ENCODE peak calls at places on chromosome 1, in nine cellular contexts. P is SK-N-SH, H is fibroblast of lung, O is mucosa of descending colon, T is body of pancreas, A is trophoblast cell, B is IMR-90, D is breast epithelium, L is mesenchymal stem cell. I is an unnamed sample.

GRCh38 chr1:40532844-40533424 is 1.5 kb downstream of the ZNF684 start:
- DNase-seq in P (peak; percentile 60), H (peak; percentile 49), O (peak; percentile 54), T (no peak), A (peak; percentile 64), B (peak; percentile 55), D (no peak), L (peak; percentile 67), I (peak; percentile 54)

GRCh38 chr1:158527190-158527815 is 26.9 kb downstream of the OR6Y1 start:
- DNase-seq in P (peak; percentile 1), H (peak; percentile 17), O (peak; percentile 1), T (no peak), A (peak; percentile 45), B (peak; percentile 27), D (no peak), L (peak; percentile 38), I (peak; percentile 27)

GRCh38 chr1:82582347-82582746 is 781.6 kb downstream of the ADGRL2 start:
- DNase-seq in P (no peak), H (no peak), O (no peak), T (no peak), A (no peak), B (no peak), D (no peak), L (no peak), I (no peak)

GRCh38 chr1:17676387-17677060 is 78.6 kb upstream of the ACTL8 start:
- DNase-seq in P (no peak), H (no peak), O (no peak), T (no peak), A (no peak), B (no peak), D (no peak), L (no peak), I (no peak)

GRCh38 chr1:215160351-215160750 is 77.8 kb downstream of the KCNK2 start:
- DNase-seq in P (no peak), H (peak; percentile 47), O (no peak), T (no peak), A (no peak), B (peak; percentile 86), D (no peak), L (peak; percentile 11), I (no peak)

GRCh38 chr1:229258031-229258850 is 12.7 kb upstream of the RAB4A start:
- DNase-seq in P (peak; percentile 69), H (peak; percentile 42), O (peak; percentile 86), T (peak; percentile 76), A (peak; percentile 83), B (peak; percentile 72), D (peak; percentile 60), L (peak; percentile 71), I (peak; percentile 76)

GRCh38 chr1:46533179-46533864 is 18.1 kb downstream of the KNCN start:
- DNase-seq in P (peak; percentile 77), H (peak; percentile 63), O (peak; percentile 19), T (peak; percentile 24), A (peak; percentile 40), B (peak; percentile 26), D (no peak), L (peak; percentile 36), I (no peak)

GRCh38 chr1:203649551-203650011 is 22.9 kb downstream of the ATP2B4 start:
- DNase-seq in P (no peak), H (no peak), O (no peak), T (no peak), A (peak; percentile 36), B (no peak), D (no peak), L (peak; percentile 62), I (no peak)

GRCh38 chr1:49048188-49048587 is 271.5 kb upstream of the BEND5 start:
- DNase-seq in P (peak; percentile 47), H (no peak), O (no peak), T (no peak), A (no peak), B (no peak), D (no peak), L (no peak), I (no peak)

GRCh38 chr1:22922640-22923039 is 50.0 kb downstream of the LACTBL1 start:
- DNase-seq in P (no peak), H (peak; percentile 26), O (no peak), T (no peak), A (no peak), B (peak; percentile 43), D (no peak), L (peak; percentile 17), I (no peak)

GRCh38 chr1:194698908-194699318 is 1512.5 kb upstream of the B3GALT2 start:
- DNase-seq in P (peak; percentile 11), H (no peak), O (no peak), T (no peak), A (no peak), B (peak; percentile 42), D (no peak), L (no peak), I (no peak)

GRCh38 chr1:185719021-185719420 is 15.2 kb upstream of the HMCN1 start:
- DNase-seq in P (no peak), H (peak; percentile 97), O (no peak), T (peak; percentile 15), A (no peak), B (peak; percentile 92), D (peak; percentile 30), L (peak; percentile 58), I (peak; percentile 20)

GRCh38 chr1:12528021-12528852 is 89.8 kb downstream of the DHRS3 start:
- DNase-seq in P (no peak), H (peak; percentile 56), O (peak; percentile 96), T (peak; percentile 98), A (peak; percentile 18), B (peak; percentile 45), D (peak; percentile 65), L (peak; percentile 58), I (peak; percentile 92)

GRCh38 chr1:154170547-154171221 is 15.8 kb upstream of the NUP210L start:
- DNase-seq in P (no peak), H (no peak), O (no peak), T (no peak), A (no peak), B (no peak), D (no peak), L (no peak), I (no peak)

GRCh38 chr1:163202833-163203451 is at the start of gene RGS5:
- DNase-seq in P (peak; percentile 73), H (peak; percentile 74), O (no peak), T (no peak), A (peak; percentile 14), B (peak; percentile 40), D (no peak), L (peak; percentile 45), I (no peak)

DNA sequence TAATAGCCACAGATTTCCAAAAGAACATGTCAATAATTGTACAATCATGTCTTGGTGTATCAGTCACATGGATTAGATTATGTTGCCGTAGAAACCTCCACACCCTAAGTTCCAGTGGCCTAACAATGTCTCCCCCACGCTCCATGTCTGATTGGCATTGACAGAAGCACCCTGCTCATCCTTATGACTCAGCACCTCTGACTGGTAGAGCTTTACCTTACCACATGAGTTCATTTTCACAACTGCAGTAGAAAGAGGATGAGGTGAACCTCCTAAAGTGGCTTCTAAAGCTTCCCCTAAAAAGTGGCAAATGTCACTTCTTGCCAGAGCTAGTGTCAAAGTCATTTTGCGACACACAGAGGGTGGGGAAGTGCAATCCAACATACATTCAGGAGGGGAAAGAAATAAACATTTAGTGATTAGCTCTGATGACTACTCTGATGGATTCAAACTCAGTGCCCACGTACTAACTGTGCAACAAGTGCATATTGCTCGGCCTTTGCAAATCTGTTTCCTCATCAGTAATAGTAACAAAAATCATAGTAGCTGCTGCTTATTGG is 30.6 kb upstream of the LYPD8 start:
- DNase-seq in P (no peak), H (no peak), O (no peak), T (no peak), A (no peak), B (no peak), D (no peak), L (no peak), I (peak; percentile 46)
- H3K9me3 ChIP-seq in P (no peaks in the 10 kb centered on the region), H (no peaks in the 10 kb centered on the region), O (no peaks in the 10 kb centered on the region), T (no peaks in the 10 kb centered on the region), A (peaks cover 31% of the 10 kb centered on the region), B (no peaks in the 10 kb centered on the region), D (no peaks in the 10 kb centered on the region), L (no peaks in the 10 kb centered on the region), I (no peaks in the 10 kb centered on the region)

GRCh38 chr1:239434181-239434580 is 47.8 kb downstream of the CHRM3 start:
- DNase-seq in P (no peak), H (no peak), O (no peak), T (no peak), A (peak; percentile 59), B (no peak), D (no peak), L (no peak), I (no peak)
- H3K9me3 ChIP-seq in P (no peaks in the 10 kb centered on the region), H (no peaks in the 10 kb centered on the region), O (no peaks in the 10 kb centered on the region), T (no peaks in the 10 kb centered on the region), A (no peaks in the 10 kb centered on the region), B (peaks cover 8% of the 10 kb centered on the region), D (no peaks in the 10 kb centered on the region), L (no peaks in the 10 kb centered on the region), I (no peaks in the 10 kb centered on the region)

GRCh38 chr1:238176441-238176840 is 285.7 kb upstream of the ZP4 start:
- DNase-seq in P (no peak), H (peak; percentile 51), O (no peak), T (no peak), A (peak; percentile 96), B (no peak), D (no peak), L (no peak), I (no peak)
- H3K9me3 ChIP-seq in P (no peaks in the 10 kb centered on the region), H (no peaks in the 10 kb centered on the region), O (no peaks in the 10 kb centered on the region), T (no peaks in the 10 kb centered on the region), A (no peaks in the 10 kb centered on the region), B (peaks cover 5% of the 10 kb centered on the region), D (peaks cover 3% of the 10 kb centered on the region), L (peaks cover 26% of the 10 kb centered on the region), I (no peaks in the 10 kb centered on the region)

GRCh38 chr1:2925291-2925690 is 96.0 kb upstream of the ACTRT2 start:
- DNase-seq in P (no peak), H (no peak), O (no peak), T (no peak), A (no peak), B (no peak), D (no peak), L (no peak), I (no peak)

GRCh38 chr1:2925923-2926322 is 95.3 kb upstream of the ACTRT2 start:
- DNase-seq in P (no peak), H (no peak), O (no peak), T (peak; percentile 46), A (no peak), B (no peak), D (no peak), L (no peak), I (no peak)

GRCh38 chr1:2927393-2927792 is 93.9 kb upstream of the ACTRT2 start:
- DNase-seq in P (no peak), H (no peak), O (no peak), T (no peak), A (no peak), B (no peak), D (no peak), L (no peak), I (no peak)

GRCh38 chr1:2927995-2928732 is 93.1 kb upstream of the ACTRT2 start:
- DNase-seq in P (no peak), H (no peak), O (no peak), T (no peak), A (no peak), B (no peak), D (no peak), L (no peak), I (no peak)

DNA sequence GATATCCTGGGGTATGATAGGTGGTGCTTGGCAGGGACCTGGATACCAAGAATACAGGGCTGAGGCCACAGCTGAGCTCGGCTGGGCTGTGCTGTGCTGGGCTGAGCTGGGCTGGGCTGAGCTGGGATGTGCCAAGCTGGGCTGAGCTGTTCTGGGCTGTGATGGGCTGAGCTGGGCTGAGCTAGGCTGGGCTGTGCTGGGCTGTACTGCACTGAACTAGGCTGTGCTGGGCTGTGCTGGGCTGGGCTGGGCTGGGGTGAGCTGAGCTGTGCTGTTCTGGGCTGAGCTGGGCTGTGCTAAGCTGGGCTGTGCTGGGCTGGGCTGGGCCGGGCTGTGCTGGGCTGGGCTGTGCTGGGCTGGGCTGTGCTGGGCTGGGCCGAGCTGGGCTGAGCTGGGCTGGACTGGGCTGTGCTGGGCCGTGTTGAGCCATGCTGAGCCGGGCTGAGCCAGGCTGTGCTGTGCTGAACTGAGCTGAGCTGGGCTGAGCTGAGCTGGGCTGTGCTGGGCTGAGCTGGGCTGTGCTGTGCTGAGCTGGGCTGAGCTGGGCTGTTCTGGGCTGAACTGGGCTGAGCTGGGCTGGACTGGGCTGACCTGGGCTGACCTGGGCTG is 94.7 kb upstream of the ACTRT2 start:
- DNase-seq in P (no peak), H (no peak), O (no peak), T (no peak), A (no peak), B (no peak), D (no peak), L (no peak), I (no peak)
- H3K9me3 ChIP-seq in P (no peaks in the 10 kb centered on the region), H (no peaks in the 10 kb centered on the region), O (no peaks in the 10 kb centered on the region), T (no peaks in the 10 kb centered on the region), A (peaks cover 43% of the 10 kb centered on the region), B (peaks cover 73% of the 10 kb centered on the region), D (peaks cover 11% of the 10 kb centered on the region), L (no peaks in the 10 kb centered on the region), I (no peaks in the 10 kb centered on the region)

I was measured in small intestine.